ENCODE peak calls at places on chromosome 22, in nine cellular contexts. V is HL-60; W is cardiac muscle cell; X is NCI-H2029 treated with DMSO at 0.1 percent for 48 hours; C is NCI-H1105; T is tibial artery; Y is H9; A is naive thymus-derived CD8-positive, alpha-beta T cell; R is WTC11. H is an unnamed sample.

GRCh38 chr22:44130076-44130711 is 50.5 kb upstream of the PARVG start:
- DNase-seq in R (no peak), C (no peak), Y (no peak), V (no peak), X (no peak), T (peak), A (no peak), W (no peak), H (no peak)

GRCh38 chr22:39776295-39776694 is 117.3 kb downstream of the ENTHD1 start:
- DNase-seq in T (no peak), Y (no peak), C (no peak), X (no peak), R (no peak), V (no peak), W (no peak), A (no peak), H (no peak)

GRCh38 chr22:41603873-41604332 is 14.3 kb upstream of the PMM1 start:
- DNase-seq in W (no peak), T (no peak), Y (no peak), A (no peak), X (no peak), R (no peak), V (no peak), C (no peak), H (no peak)

GRCh38 chr22:50307891-50308596 is 598 bp upstream of the PLXNB2 start:
- DNase-seq in T (peak), C (no peak), Y (no peak), A (no peak), X (no peak), W (no peak), V (no peak), R (no peak), H (no peak)

GRCh38 chr22:32761251-32761903 is 40.1 kb upstream of the TIMP3 start:
- DNase-seq in X (no peak), V (no peak), C (no peak), Y (no peak), W (no peak), R (no peak), T (no peak), A (no peak), H (no peak)

GRCh38 chr22:23767673-23768548 is at the start of gene CHCHD10:
- DNase-seq in Y (peak), V (peak), C (peak), W (peak), T (peak), R (peak), X (no peak), A (peak), H (peak)

GRCh38 chr22:16824718-16825687 is at the start of gene XKR3:
- DNase-seq in W (no peak), X (no peak), T (no peak), Y (no peak), C (no peak), V (peak), R (no peak), A (peak), H (no peak)

GRCh38 chr22:31233001-31233400 is 20.9 kb downstream of the LIMK2 start:
- DNase-seq in R (no peak), A (no peak), W (no peak), Y (no peak), X (no peak), T (no peak), V (no peak), C (no peak), H (no peak)

GRCh38 chr22:23218867-23219251 is 38.5 kb downstream of the BCR start:
- DNase-seq in T (no peak), V (no peak), A (no peak), C (peak), X (peak), Y (peak), W (peak), R (peak), H (peak)

GRCh38 chr22:27144345-27144744 is 487.0 kb downstream of the MIAT start:
- DNase-seq in W (no peak), T (no peak), Y (no peak), X (no peak), A (no peak), V (no peak), C (no peak), R (no peak), H (no peak)

GRCh38 chr22:40387758-40388157 is 17.4 kb downstream of the SGSM3 start:
- DNase-seq in V (no peak), A (no peak), X (no peak), W (no peak), Y (no peak), C (no peak), T (no peak), R (no peak), H (no peak)

GRCh38 chr22:27213766-27214581 is 556.6 kb downstream of the MIAT start:
- DNase-seq in X (no peak), R (no peak), V (no peak), Y (peak), A (no peak), C (no peak), W (peak), T (peak), H (no peak)

GRCh38 chr22:37197451-37198289 is 9.6 kb upstream of the C1QTNF6 start:
- DNase-seq in Y (no peak), V (no peak), X (peak), R (no peak), A (no peak), C (no peak), W (peak), T (peak), H (no peak)

GRCh38 chr22:20523118-20523983 is 15.9 kb downstream of the MED15 start:
- DNase-seq in C (no peak), R (no peak), A (no peak), T (no peak), W (peak), V (no peak), Y (no peak), X (no peak), H (no peak)

GRCh38 chr22:49779226-49779625 is 48.4 kb downstream of the BRD1 start:
- DNase-seq in X (no peak), R (no peak), A (no peak), V (no peak), T (no peak), W (no peak), C (no peak), Y (no peak), H (no peak)

GRCh38 chr22:43001271-43002197 is 13.4 kb downstream of the PACSIN2 start:
- DNase-seq in X (no peak), C (no peak), W (peak), V (no peak), Y (no peak), A (no peak), R (no peak), T (no peak), H (no peak)

GRCh38 chr22:46878549-46878948 is 116.1 kb downstream of the TBC1D22A start:
- DNase-seq in X (no peak), C (no peak), T (no peak), A (no peak), W (peak), V (no peak), R (peak), Y (no peak), H (no peak)

GRCh38 chr22:33405194-33405593 is 347.0 kb upstream of the SYN3 start:
- DNase-seq in Y (no peak), C (no peak), V (no peak), W (no peak), R (no peak), A (no peak), T (no peak), X (no peak), H (no peak)

GRCh38 chr22:47091241-47091691 is 328.8 kb downstream of the TBC1D22A start:
- DNase-seq in Y (no peak), T (peak), W (peak), R (no peak), V (no peak), C (no peak), X (no peak), A (no peak), H (no peak)

GRCh38 chr22:19891350-19892248 is 36.9 kb upstream of the GNB1L start:
- DNase-seq in T (no peak), X (peak), W (peak), C (peak), A (peak), R (peak), V (peak), Y (peak), H (peak)